ENCODE peak calls at places on chromosomes 1 and 21, in eight cellular contexts. One of them, this sample, is unnamed.
A peak's percentile ranks its signal among the peaks of the same experiment; 100 is the strongest.

GRCh38 chr1:240765732-240766363 is 153.9 kb upstream of the GREM2 start:
- DNase-seq in progenitor cell of endocrine pancreas: no peak
- DNase-seq in NCI-H2029: no peak
- DNase-seq in dorsolateral prefrontal cortex: no peak
- DNase-seq in HAP-1: no peak
- DNase-seq in cardiac fibroblast: peak; percentile 70
- DNase-seq in adipocyte: peak; percentile 70
- DNase-seq in upper lobe of right lung: no peak
- DNase-seq in this sample: peak; percentile 7

GRCh38 chr1:116529199-116529616 is 41.6 kb downstream of the CD58 start:
- DNase-seq in progenitor cell of endocrine pancreas: no peak
- DNase-seq in NCI-H2029: no peak
- DNase-seq in dorsolateral prefrontal cortex: no peak
- DNase-seq in HAP-1: no peak
- DNase-seq in cardiac fibroblast: no peak
- DNase-seq in adipocyte: peak; percentile 20
- DNase-seq in upper lobe of right lung: no peak
- DNase-seq in this sample: no peak

GRCh38 chr1:107820797-107821196 is 144.2 kb downstream of the VAV3 start:
- DNase-seq in progenitor cell of endocrine pancreas: no peak
- DNase-seq in NCI-H2029: no peak
- DNase-seq in dorsolateral prefrontal cortex: no peak
- DNase-seq in HAP-1: no peak
- DNase-seq in cardiac fibroblast: peak; percentile 11
- DNase-seq in adipocyte: no peak
- DNase-seq in upper lobe of right lung: no peak
- DNase-seq in this sample: no peak

GRCh38 chr21:35359076-35359475 is 310.0 kb upstream of the RUNX1 start:
- DNase-seq in progenitor cell of endocrine pancreas: no peak
- DNase-seq in NCI-H2029: no peak
- DNase-seq in dorsolateral prefrontal cortex: no peak
- DNase-seq in HAP-1: no peak
- DNase-seq in cardiac fibroblast: no peak
- DNase-seq in adipocyte: no peak
- DNase-seq in upper lobe of right lung: no peak
- DNase-seq in this sample: no peak

GRCh38 chr1:7341145-7341900 is 429.8 kb upstream of the VAMP3 start:
- DNase-seq in progenitor cell of endocrine pancreas: no peak
- DNase-seq in NCI-H2029: peak; percentile 12
- DNase-seq in dorsolateral prefrontal cortex: peak; percentile 60
- DNase-seq in HAP-1: no peak
- DNase-seq in cardiac fibroblast: peak; percentile 20
- DNase-seq in adipocyte: no peak
- DNase-seq in upper lobe of right lung: no peak
- DNase-seq in this sample: no peak

GRCh38 chr1:97424209-97424608 is 496.6 kb downstream of the DPYD start:
- DNase-seq in progenitor cell of endocrine pancreas: no peak
- DNase-seq in NCI-H2029: no peak
- DNase-seq in dorsolateral prefrontal cortex: no peak
- DNase-seq in HAP-1: no peak
- DNase-seq in cardiac fibroblast: no peak
- DNase-seq in adipocyte: no peak
- DNase-seq in upper lobe of right lung: no peak
- DNase-seq in this sample: no peak

GRCh38 chr1:44423706-44424546 is 18.9 kb downstream of the RNF220 start:
- DNase-seq in progenitor cell of endocrine pancreas: no peak
- DNase-seq in NCI-H2029: no peak
- DNase-seq in dorsolateral prefrontal cortex: no peak
- DNase-seq in HAP-1: no peak
- DNase-seq in cardiac fibroblast: peak; percentile 78
- DNase-seq in adipocyte: peak; percentile 42
- DNase-seq in upper lobe of right lung: no peak
- DNase-seq in this sample: no peak

GRCh38 chr1:180165509-180166435 is 11.1 kb downstream of the QSOX1 start:
- DNase-seq in progenitor cell of endocrine pancreas: no peak
- DNase-seq in NCI-H2029: no peak
- DNase-seq in dorsolateral prefrontal cortex: peak; percentile 36
- DNase-seq in HAP-1: no peak
- DNase-seq in cardiac fibroblast: no peak
- DNase-seq in adipocyte: no peak
- DNase-seq in upper lobe of right lung: peak; percentile 31
- DNase-seq in this sample: no peak

GRCh38 chr1:231094421-231094820 is 54.4 kb upstream of the FAM89A start:
- DNase-seq in progenitor cell of endocrine pancreas: no peak
- DNase-seq in NCI-H2029: no peak
- DNase-seq in dorsolateral prefrontal cortex: no peak
- DNase-seq in HAP-1: no peak
- DNase-seq in cardiac fibroblast: no peak
- DNase-seq in adipocyte: no peak
- DNase-seq in upper lobe of right lung: no peak
- DNase-seq in this sample: no peak

GRCh38 chr1:25774206-25774804 is 25.7 kb upstream of the SELENON start:
- DNase-seq in progenitor cell of endocrine pancreas: no peak
- DNase-seq in NCI-H2029: no peak
- DNase-seq in dorsolateral prefrontal cortex: no peak
- DNase-seq in HAP-1: no peak
- DNase-seq in cardiac fibroblast: no peak
- DNase-seq in adipocyte: no peak
- DNase-seq in upper lobe of right lung: no peak
- DNase-seq in this sample: no peak

GRCh38 chr1:246309247-246309884 is 197.7 kb downstream of the SMYD3 start:
- DNase-seq in progenitor cell of endocrine pancreas: no peak
- DNase-seq in NCI-H2029: no peak
- DNase-seq in dorsolateral prefrontal cortex: no peak
- DNase-seq in HAP-1: no peak
- DNase-seq in cardiac fibroblast: no peak
- DNase-seq in adipocyte: no peak
- DNase-seq in upper lobe of right lung: no peak
- DNase-seq in this sample: no peak

GRCh38 chr1:85575363-85575995 is 5.1 kb upstream of the CCN1 start:
- DNase-seq in progenitor cell of endocrine pancreas: no peak
- DNase-seq in NCI-H2029: no peak
- DNase-seq in dorsolateral prefrontal cortex: no peak
- DNase-seq in HAP-1: no peak
- DNase-seq in cardiac fibroblast: no peak
- DNase-seq in adipocyte: no peak
- DNase-seq in upper lobe of right lung: no peak
- DNase-seq in this sample: no peak

GRCh38 chr1:175095978-175096611 is 28.5 kb downstream of the TNN start:
- DNase-seq in progenitor cell of endocrine pancreas: no peak
- DNase-seq in NCI-H2029: no peak
- DNase-seq in dorsolateral prefrontal cortex: no peak
- DNase-seq in HAP-1: no peak
- DNase-seq in cardiac fibroblast: no peak
- DNase-seq in adipocyte: no peak
- DNase-seq in upper lobe of right lung: no peak
- DNase-seq in this sample: no peak

GRCh38 chr1:166136252-166136651 is 30.5 kb downstream of the FAM78B start:
- DNase-seq in progenitor cell of endocrine pancreas: no peak
- DNase-seq in NCI-H2029: no peak
- DNase-seq in dorsolateral prefrontal cortex: no peak
- DNase-seq in HAP-1: no peak
- DNase-seq in cardiac fibroblast: peak; percentile 1
- DNase-seq in adipocyte: no peak
- DNase-seq in upper lobe of right lung: no peak
- DNase-seq in this sample: no peak

GRCh38 chr1:241357366-241358305 is 631 bp upstream of the RGS7 start:
- DNase-seq in progenitor cell of endocrine pancreas: no peak
- DNase-seq in NCI-H2029: no peak
- DNase-seq in dorsolateral prefrontal cortex: no peak
- DNase-seq in HAP-1: no peak
- DNase-seq in cardiac fibroblast: peak; percentile 23
- DNase-seq in adipocyte: no peak
- DNase-seq in upper lobe of right lung: no peak
- DNase-seq in this sample: no peak

GRCh38 chr1:199404976-199405375 is 622.5 kb upstream of the NR5A2 start:
- DNase-seq in progenitor cell of endocrine pancreas: no peak
- DNase-seq in NCI-H2029: no peak
- DNase-seq in dorsolateral prefrontal cortex: no peak
- DNase-seq in HAP-1: no peak
- DNase-seq in cardiac fibroblast: peak; percentile 12
- DNase-seq in adipocyte: peak; percentile 43
- DNase-seq in upper lobe of right lung: no peak
- DNase-seq in this sample: no peak

GRCh38 chr1:194331758-194332157 is 1145.3 kb upstream of the B3GALT2 start:
- DNase-seq in progenitor cell of endocrine pancreas: no peak
- DNase-seq in NCI-H2029: no peak
- DNase-seq in dorsolateral prefrontal cortex: no peak
- DNase-seq in HAP-1: no peak
- DNase-seq in cardiac fibroblast: no peak
- DNase-seq in adipocyte: peak; percentile 6
- DNase-seq in upper lobe of right lung: no peak
- DNase-seq in this sample: no peak

GRCh38 chr1:229883504-229884200 is 183.4 kb upstream of the GALNT2 start:
- DNase-seq in progenitor cell of endocrine pancreas: no peak
- DNase-seq in NCI-H2029: no peak
- DNase-seq in dorsolateral prefrontal cortex: no peak
- DNase-seq in HAP-1: no peak
- DNase-seq in cardiac fibroblast: no peak
- DNase-seq in adipocyte: no peak
- DNase-seq in upper lobe of right lung: no peak
- DNase-seq in this sample: no peak

GRCh38 chr1:165884009-165884689 is 56.7 kb downstream of the UCK2 start:
- DNase-seq in progenitor cell of endocrine pancreas: no peak
- DNase-seq in NCI-H2029: no peak
- DNase-seq in dorsolateral prefrontal cortex: no peak
- DNase-seq in HAP-1: no peak
- DNase-seq in cardiac fibroblast: peak; percentile 36
- DNase-seq in adipocyte: no peak
- DNase-seq in upper lobe of right lung: no peak
- DNase-seq in this sample: no peak

GRCh38 chr1:51515982-51516638 is 3.0 kb downstream of the EPS15 start:
- DNase-seq in progenitor cell of endocrine pancreas: no peak
- DNase-seq in NCI-H2029: no peak
- DNase-seq in dorsolateral prefrontal cortex: no peak
- DNase-seq in HAP-1: peak; percentile 31
- DNase-seq in cardiac fibroblast: peak; percentile 8
- DNase-seq in adipocyte: no peak
- DNase-seq in upper lobe of right lung: no peak
- DNase-seq in this sample: no peak

GRCh38 chr1:44135896-44136295 is 5.5 kb downstream of the KLF18 start:
- DNase-seq in progenitor cell of endocrine pancreas: no peak
- DNase-seq in NCI-H2029: no peak
- DNase-seq in dorsolateral prefrontal cortex: no peak
- DNase-seq in HAP-1: no peak
- DNase-seq in cardiac fibroblast: no peak
- DNase-seq in adipocyte: no peak
- DNase-seq in upper lobe of right lung: no peak
- DNase-seq in this sample: no peak

GRCh38 chr1:16907870-16908758 is 12.3 kb downstream of the RNU1-2 start:
- DNase-seq in progenitor cell of endocrine pancreas: no peak
- DNase-seq in NCI-H2029: no peak
- DNase-seq in dorsolateral prefrontal cortex: no peak
- DNase-seq in HAP-1: no peak
- DNase-seq in cardiac fibroblast: no peak
- DNase-seq in adipocyte: no peak
- DNase-seq in upper lobe of right lung: no peak
- DNase-seq in this sample: no peak

GRCh38 chr1:186985889-186986491 is 157.2 kb downstream of the PLA2G4A start:
- DNase-seq in progenitor cell of endocrine pancreas: no peak
- DNase-seq in NCI-H2029: peak; percentile 4
- DNase-seq in dorsolateral prefrontal cortex: no peak
- DNase-seq in HAP-1: peak; percentile 73
- DNase-seq in cardiac fibroblast: peak; percentile 81
- DNase-seq in adipocyte: peak; percentile 87
- DNase-seq in upper lobe of right lung: no peak
- DNase-seq in this sample: no peak

GRCh38 chr1:66758247-66758755 is 6.0 kb downstream of the DYNLT5 start:
- DNase-seq in progenitor cell of endocrine pancreas: no peak
- DNase-seq in NCI-H2029: peak; percentile 68
- DNase-seq in dorsolateral prefrontal cortex: no peak
- DNase-seq in HAP-1: no peak
- DNase-seq in cardiac fibroblast: no peak
- DNase-seq in adipocyte: no peak
- DNase-seq in upper lobe of right lung: no peak
- DNase-seq in this sample: no peak

GRCh38 chr1:4144349-4144971 is 244.4 kb upstream of the C1orf174 start:
- DNase-seq in progenitor cell of endocrine pancreas: no peak
- DNase-seq in NCI-H2029: no peak
- DNase-seq in dorsolateral prefrontal cortex: no peak
- DNase-seq in HAP-1: no peak
- DNase-seq in cardiac fibroblast: no peak
- DNase-seq in adipocyte: no peak
- DNase-seq in upper lobe of right lung: no peak
- DNase-seq in this sample: no peak

GRCh38 chr1:36034692-36035091 is 49.2 kb upstream of the TEKT2 start:
- DNase-seq in progenitor cell of endocrine pancreas: no peak
- DNase-seq in NCI-H2029: no peak
- DNase-seq in dorsolateral prefrontal cortex: no peak
- DNase-seq in HAP-1: no peak
- DNase-seq in cardiac fibroblast: peak; percentile 80
- DNase-seq in adipocyte: peak; percentile 20
- DNase-seq in upper lobe of right lung: no peak
- DNase-seq in this sample: no peak

GRCh38 chr1:66416295-66416694 is 117.7 kb upstream of the SGIP1 start:
- DNase-seq in progenitor cell of endocrine pancreas: no peak
- DNase-seq in NCI-H2029: no peak
- DNase-seq in dorsolateral prefrontal cortex: no peak
- DNase-seq in HAP-1: no peak
- DNase-seq in cardiac fibroblast: peak; percentile 66
- DNase-seq in adipocyte: peak; percentile 87
- DNase-seq in upper lobe of right lung: no peak
- DNase-seq in this sample: no peak

GRCh38 chr1:3614755-3615742 is 3.7 kb upstream of the MEGF6 start:
- DNase-seq in progenitor cell of endocrine pancreas: no peak
- DNase-seq in NCI-H2029: no peak
- DNase-seq in dorsolateral prefrontal cortex: no peak
- DNase-seq in HAP-1: no peak
- DNase-seq in cardiac fibroblast: peak; percentile 26
- DNase-seq in adipocyte: peak; percentile 28
- DNase-seq in upper lobe of right lung: no peak
- DNase-seq in this sample: no peak

GRCh38 chr21:41630249-41630648 is 122.3 kb upstream of the TMPRSS2 start:
- DNase-seq in progenitor cell of endocrine pancreas: no peak
- DNase-seq in NCI-H2029: no peak
- DNase-seq in dorsolateral prefrontal cortex: no peak
- DNase-seq in HAP-1: no peak
- DNase-seq in cardiac fibroblast: peak; percentile 100
- DNase-seq in adipocyte: peak; percentile 56
- DNase-seq in upper lobe of right lung: no peak
- DNase-seq in this sample: peak; percentile 93

GRCh38 chr1:84693774-84694173 is 3.5 kb upstream of the SSX2IP start:
- DNase-seq in progenitor cell of endocrine pancreas: no peak
- DNase-seq in NCI-H2029: no peak
- DNase-seq in dorsolateral prefrontal cortex: no peak
- DNase-seq in HAP-1: no peak
- DNase-seq in cardiac fibroblast: peak; percentile 5
- DNase-seq in adipocyte: no peak
- DNase-seq in upper lobe of right lung: no peak
- DNase-seq in this sample: no peak

GRCh38 chr1:87115317-87115885 is 201.0 kb downstream of the HS2ST1 start:
- DNase-seq in progenitor cell of endocrine pancreas: no peak
- DNase-seq in NCI-H2029: no peak
- DNase-seq in dorsolateral prefrontal cortex: no peak
- DNase-seq in HAP-1: no peak
- DNase-seq in cardiac fibroblast: peak; percentile 73
- DNase-seq in adipocyte: peak; percentile 39
- DNase-seq in upper lobe of right lung: no peak
- DNase-seq in this sample: peak; percentile 34

GRCh38 chr1:2971146-2971501 is 50.1 kb upstream of the ACTRT2 start:
- DNase-seq in progenitor cell of endocrine pancreas: no peak
- DNase-seq in NCI-H2029: no peak
- DNase-seq in dorsolateral prefrontal cortex: no peak
- DNase-seq in HAP-1: no peak
- DNase-seq in cardiac fibroblast: no peak
- DNase-seq in adipocyte: no peak
- DNase-seq in upper lobe of right lung: peak; percentile 55
- DNase-seq in this sample: no peak

GRCh38 chr21:35100351-35100771 is 51.3 kb upstream of the RUNX1 start:
- DNase-seq in progenitor cell of endocrine pancreas: no peak
- DNase-seq in NCI-H2029: no peak
- DNase-seq in dorsolateral prefrontal cortex: no peak
- DNase-seq in HAP-1: no peak
- DNase-seq in cardiac fibroblast: no peak
- DNase-seq in adipocyte: no peak
- DNase-seq in upper lobe of right lung: no peak
- DNase-seq in this sample: no peak

GRCh38 chr1:230863449-230863848 is 4.9 kb downstream of the C1orf198 start:
- DNase-seq in progenitor cell of endocrine pancreas: no peak
- DNase-seq in NCI-H2029: no peak
- DNase-seq in dorsolateral prefrontal cortex: no peak
- DNase-seq in HAP-1: no peak
- DNase-seq in cardiac fibroblast: no peak
- DNase-seq in adipocyte: no peak
- DNase-seq in upper lobe of right lung: peak; percentile 86
- DNase-seq in this sample: no peak